ENCODE peak calls at places on chromosomes 5 and 9, in seven cellular contexts. E is H1, D is HCT116, Q is NT2/D1, W is HepG2, Y is K562, I is GM12878. Z is an unnamed sample.

GRCh38 chr9:35606138-35606504 is 1.1 kb downstream of the TESK1 start:
- DNase-seq in Q (no peak), Y (peak), D (no peak), I (no peak), E (no peak), W (no peak), Z (peak)

GRCh38 chr5:672329-673139 is 20.6 kb downstream of the TPPP start:
- DNase-seq in W (peak), D (no peak), I (no peak), E (no peak), Y (peak), Q (peak), Z (peak)

GRCh38 chr5:40227366-40227765 is 452.3 kb upstream of the PTGER4 start:
- DNase-seq in E (no peak), I (no peak), D (no peak), Q (no peak), Y (no peak), W (no peak), Z (no peak)

GRCh38 chr5:135834639-135835529 is at the start of gene SLC25A48:
- DNase-seq in W (peak), D (peak), Q (peak), Y (peak), E (peak), I (no peak), Z (peak)

GRCh38 chr5:41112486-41113455 is 41.6 kb upstream of the MROH2B start:
- DNase-seq in D (no peak), Y (no peak), E (no peak), Q (no peak), I (no peak), W (no peak), Z (no peak)

GRCh38 chr9:114184866-114185265 is 29.5 kb downstream of the COL27A1 start:
- DNase-seq in I (no peak), E (no peak), D (no peak), W (no peak), Q (no peak), Y (no peak), Z (no peak)

GRCh38 chr5:67059747-67060490 is 136.7 kb downstream of the CD180 start:
- DNase-seq in Q (no peak), W (no peak), D (no peak), E (no peak), Y (no peak), I (no peak), Z (no peak)

GRCh38 chr5:89457411-89458329 is 574.7 kb upstream of the MEF2C start:
- DNase-seq in I (no peak), D (peak), Y (no peak), E (no peak), Q (no peak), W (no peak), Z (no peak)

GRCh38 chr5:110032386-110032785 is 342.7 kb downstream of the MAN2A1 start:
- DNase-seq in Y (no peak), D (no peak), I (no peak), Q (no peak), E (no peak), W (no peak), Z (no peak)

GRCh38 chr9:3478549-3478953 is 47.2 kb downstream of the RFX3 start:
- DNase-seq in W (peak), D (no peak), Y (no peak), I (peak), E (no peak), Q (no peak), Z (no peak)

GRCh38 chr5:22928821-22929482 is 75.8 kb upstream of the CDH12 start:
- DNase-seq in D (no peak), W (no peak), I (no peak), Q (no peak), Y (no peak), E (peak), Z (no peak)

GRCh38 chr5:97846646-97847045 is 663.6 kb upstream of the RIOK2 start:
- DNase-seq in I (no peak), Q (no peak), D (no peak), Y (no peak), E (no peak), W (no peak), Z (no peak)

GRCh38 chr5:132776932-132777208 is 169 bp downstream of the SEPTIN8 start:
- DNase-seq in D (no peak), I (no peak), Y (no peak), W (no peak), E (peak), Q (no peak), Z (no peak)

GRCh38 chr9:134683714-134684374 is 42.2 kb downstream of the COL5A1 start:
- DNase-seq in D (no peak), Q (no peak), I (no peak), E (no peak), Y (no peak), W (no peak), Z (no peak)

DNA sequence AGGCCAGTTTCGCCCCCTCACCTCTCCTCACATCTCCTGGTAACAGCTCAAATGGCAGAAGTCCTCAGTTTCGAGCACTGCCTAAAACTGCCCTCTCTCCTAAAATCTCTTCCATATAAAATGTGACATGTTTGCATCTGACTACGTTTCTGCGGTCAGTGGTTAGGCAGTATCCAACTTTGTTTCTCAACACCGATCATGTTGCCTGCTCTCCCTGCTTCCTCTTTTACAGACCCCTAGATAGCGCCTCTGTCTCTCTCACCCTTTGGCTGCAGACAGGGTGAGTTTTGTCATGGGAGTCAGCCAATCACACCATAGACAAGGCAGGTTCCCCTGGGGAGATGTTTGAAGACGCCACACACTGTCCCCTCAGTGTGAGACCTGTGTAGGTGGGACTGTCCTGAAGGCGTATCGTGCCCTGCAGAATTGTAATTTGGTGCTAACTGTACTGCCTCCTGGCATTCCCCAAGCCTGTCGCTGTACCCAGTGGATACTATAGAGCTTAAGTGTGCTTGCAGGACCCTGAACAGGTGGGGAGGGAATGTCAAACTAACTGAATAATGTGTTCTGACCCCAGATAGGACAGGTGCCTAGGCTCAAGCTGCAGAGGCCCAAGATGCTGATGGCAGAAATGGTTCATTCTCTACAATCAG is 1.1 kb downstream of the HEXB start:
- DNase-seq in I (peak), E (no peak), Y (peak), Q (no peak), D (no peak), W (no peak), Z (peak)
- TF ChIP-seq YY1 in I (no peak), E (no peak), Y (no peak), Q (no peak), D (no peak), W (no peak), Z (no peak)

GRCh38 chr5:167912944-167913343 is 378.5 kb upstream of the WWC1 start:
- DNase-seq in I (no peak), Q (no peak), W (no peak), D (no peak), Y (no peak), E (no peak), Z (no peak)
- TF ChIP-seq YY1 in I (no peak), Q (no peak), W (no peak), D (no peak), Y (no peak), E (no peak), Z (no peak)

DNA sequence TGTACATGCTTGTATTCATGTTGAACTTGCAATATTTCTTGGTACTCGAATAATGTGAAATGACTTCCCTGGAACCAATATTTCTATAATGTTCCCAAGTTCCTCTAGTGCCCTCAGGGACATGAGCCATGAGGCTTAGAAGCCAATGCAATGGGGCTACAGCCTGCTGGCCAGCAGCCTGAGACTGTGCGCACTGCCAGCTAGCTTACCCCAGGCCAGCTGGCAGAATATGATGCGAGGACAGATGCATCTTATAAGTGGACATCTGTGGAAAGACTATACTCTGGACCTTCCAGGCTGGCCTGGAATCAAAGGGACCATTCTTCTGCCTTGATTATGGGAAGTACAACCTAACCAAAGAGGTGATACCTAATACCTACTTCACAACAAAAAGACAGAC is 1862.0 kb upstream of the ACO1 start:
- DNase-seq in I (no peak), E (no peak), D (no peak), Q (no peak), Y (no peak), W (no peak), Z (no peak)
- TF ChIP-seq YY1 in I (no peak), E (no peak), D (no peak), Q (no peak), Y (no peak), W (no peak), Z (no peak)

DNA sequence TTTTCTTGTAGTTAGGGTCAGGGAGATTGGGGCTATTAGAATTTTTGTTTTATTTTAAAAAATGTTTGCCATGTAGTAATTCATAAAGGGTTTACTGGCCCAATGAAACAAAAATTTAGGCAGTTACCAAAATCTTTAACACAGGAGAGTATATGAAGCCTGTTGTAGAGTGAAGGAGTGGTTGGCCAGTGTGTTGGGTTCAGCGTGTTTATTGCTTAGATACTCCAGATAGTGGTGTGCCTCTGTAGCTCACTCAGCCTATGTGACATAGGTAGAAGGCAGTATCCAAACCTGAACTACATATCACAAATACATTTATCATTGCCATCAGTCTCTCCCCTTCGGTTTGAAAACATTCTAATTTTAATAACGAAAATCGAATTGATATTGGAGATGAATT is 1.2 kb downstream of the TEK start:
- DNase-seq in Y (no peak), Q (no peak), E (no peak), W (no peak), I (no peak), D (no peak), Z (no peak)
- TF ChIP-seq YY1 in Y (no peak), Q (no peak), E (no peak), W (no peak), I (no peak), D (no peak), Z (no peak)